ENCODE peak calls at places on chromosome 16, in four cellular contexts. M is upper lobe of right lung, Z is AG09309, I is adrenal gland. P is an unnamed sample.

GRCh38 chr16:82694239-82694874 is 67.6 kb downstream of the CDH13 start:
- DNase-seq in I (no peak), M (no peak), Z (peak; percentile 86), P (no peak)

GRCh38 chr16:4270595-4270994 is 2.2 kb downstream of the TFAP4 start:
- DNase-seq in Z (no peak), M (no peak), I (no peak), P (no peak)

GRCh38 chr16:72426416-72426815 is 254.5 kb upstream of the PMFBP1 start:
- DNase-seq in I (no peak), Z (no peak), M (no peak), P (no peak)

GRCh38 chr16:4362476-4363250 is 9.0 kb upstream of the VASN start:
- DNase-seq in M (no peak), I (no peak), Z (no peak), P (no peak)

GRCh38 chr16:58422809-58423208 is 30.5 kb downstream of the GINS3 start:
- DNase-seq in Z (no peak), M (no peak), I (no peak), P (no peak)

GRCh38 chr16:79089735-79090284 is 510.7 kb downstream of the MAF start:
- DNase-seq in I (peak; percentile 16), M (no peak), Z (no peak), P (no peak)

GRCh38 chr16:74603848-74604247 is 3.1 kb downstream of the GLG1 start:
- DNase-seq in Z (no peak), I (peak; percentile 27), M (no peak), P (no peak)

GRCh38 chr16:53159781-53160436 is 105.1 kb downstream of the CHD9 start:
- DNase-seq in M (no peak), Z (peak; percentile 8), I (no peak), P (no peak)

GRCh38 chr16:24471616-24472015 is 67.8 kb upstream of the RBBP6 start:
- DNase-seq in Z (no peak), I (no peak), M (no peak), P (no peak)

GRCh38 chr16:53549970-53550406 is 47.0 kb upstream of the AKTIP start:
- DNase-seq in M (no peak), Z (peak; percentile 73), I (peak; percentile 71), P (peak; percentile 20)

GRCh38 chr16:66740533-66740932 is 10.9 kb downstream of the DYNC1LI2 start:
- DNase-seq in I (no peak), M (no peak), Z (no peak), P (no peak)

GRCh38 chr16:71894229-71894920 is 956 bp upstream of the IST1 start:
- DNase-seq in M (peak; percentile 75), I (peak; percentile 60), Z (no peak), P (peak; percentile 47)

GRCh38 chr16:67284699-67285646 is 5.6 kb downstream of the PLEKHG4 start:
- DNase-seq in I (peak; percentile 61), M (no peak), Z (no peak), P (no peak)

GRCh38 chr16:19691161-19691850 is 26.7 kb downstream of the KNOP1 start:
- DNase-seq in Z (no peak), I (peak; percentile 68), M (no peak), P (no peak)

GRCh38 chr16:69796285-69797118 is 34.4 kb downstream of the WWP2 start:
- DNase-seq in Z (peak; percentile 25), I (peak; percentile 59), M (peak; percentile 36), P (peak; percentile 32)

GRCh38 chr16:48969611-48970010 is 312.0 kb downstream of the CBLN1 start:
- DNase-seq in M (no peak), I (no peak), Z (no peak), P (no peak)

GRCh38 chr16:73092236-73092781 is 44.4 kb upstream of the ZFHX3 start:
- DNase-seq in I (no peak), Z (no peak), M (no peak), P (no peak)

GRCh38 chr16:9081843-9082242 is 9.6 kb upstream of the HAPSTR1 start:
- DNase-seq in M (no peak), I (peak; percentile 21), Z (no peak), P (no peak)

GRCh38 chr16:10665166-10665565 is 29.6 kb downstream of the TEKT5 start:
- DNase-seq in Z (no peak), I (no peak), M (no peak), P (no peak)

GRCh38 chr16:1871974-1872635 is at the start of gene MEIOB:
- DNase-seq in I (peak; percentile 13), M (peak; percentile 70), Z (no peak), P (no peak)

GRCh38 chr16:53089434-53090270 is 34.9 kb downstream of the CHD9 start:
- DNase-seq in M (no peak), Z (no peak), I (no peak), P (no peak)

GRCh38 chr16:49281843-49282642 is 405 bp upstream of the CBLN1 start:
- DNase-seq in M (peak; percentile 94), I (peak; percentile 81), Z (no peak), P (no peak)

GRCh38 chr16:10266809-10267208 is 84.6 kb upstream of the GRIN2A start:
- DNase-seq in M (no peak), Z (no peak), I (no peak), P (no peak)

GRCh38 chr16:11022002-11022401 is 77.6 kb downstream of the CLEC16A start:
- DNase-seq in M (no peak), I (no peak), Z (no peak), P (no peak)

GRCh38 chr16:11740567-11740966 is 2.1 kb downstream of the TXNDC11 start:
- DNase-seq in M (no peak), I (no peak), Z (no peak), P (no peak)

GRCh38 chr16:27455700-27456099 is 53.7 kb downstream of the IL21R start:
- DNase-seq in Z (no peak), M (no peak), I (peak; percentile 34), P (no peak)

GRCh38 chr16:68389006-68389405 is 59.3 kb downstream of the SMPD3 start:
- DNase-seq in I (no peak), M (no peak), Z (no peak), P (no peak)
- TF ChIP-seq CTCF in I (no peak), M (no peak), Z (no peak), P (no peak)

GRCh38 chr16:56643833-56644232 is 5.4 kb downstream of the MT1A start:
- DNase-seq in Z (no peak), M (no peak), I (no peak), P (no peak)
- H3K4me3 ChIP-seq in Z (no peak overlapping the region), M (peak overlapping the region; percentile 37), I (no peak overlapping the region), P (peak overlapping the region; percentile 43)

DNA sequence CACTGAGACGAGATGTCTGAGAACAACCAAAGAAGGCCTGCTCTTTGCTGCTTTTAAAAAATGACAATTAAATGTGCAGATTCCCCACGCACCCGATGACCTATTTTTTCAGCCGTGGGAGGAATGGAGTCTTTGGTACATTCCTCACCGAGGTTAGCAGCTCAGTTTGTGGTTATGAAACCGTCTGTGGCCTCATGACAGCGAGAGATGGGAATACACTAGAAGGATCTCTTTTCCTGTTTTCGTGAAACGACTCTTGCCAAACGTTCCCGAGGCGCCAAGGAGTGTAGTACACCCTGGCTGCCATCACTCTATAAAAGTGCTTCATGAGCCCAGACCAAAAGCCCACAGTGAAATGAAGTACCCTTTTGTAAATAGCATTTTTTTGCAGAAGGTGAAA is 87.8 kb downstream of the CRISPLD2 start:
- DNase-seq in M (no peak), Z (peak; percentile 55), I (peak; percentile 42), P (no peak)
- TF ChIP-seq CTCF in M (no peak), Z (no peak), I (peak; percentile 30), P (no peak)

GRCh38 chr16:2971134-2971984 is 2.2 kb downstream of the PAQR4 start:
- DNase-seq in Z (no peak), M (no peak), I (no peak), P (no peak)
- H3K4me3 ChIP-seq in Z (no peak overlapping the region), M (no peak overlapping the region), I (no peak overlapping the region), P (no peak overlapping the region)

DNA sequence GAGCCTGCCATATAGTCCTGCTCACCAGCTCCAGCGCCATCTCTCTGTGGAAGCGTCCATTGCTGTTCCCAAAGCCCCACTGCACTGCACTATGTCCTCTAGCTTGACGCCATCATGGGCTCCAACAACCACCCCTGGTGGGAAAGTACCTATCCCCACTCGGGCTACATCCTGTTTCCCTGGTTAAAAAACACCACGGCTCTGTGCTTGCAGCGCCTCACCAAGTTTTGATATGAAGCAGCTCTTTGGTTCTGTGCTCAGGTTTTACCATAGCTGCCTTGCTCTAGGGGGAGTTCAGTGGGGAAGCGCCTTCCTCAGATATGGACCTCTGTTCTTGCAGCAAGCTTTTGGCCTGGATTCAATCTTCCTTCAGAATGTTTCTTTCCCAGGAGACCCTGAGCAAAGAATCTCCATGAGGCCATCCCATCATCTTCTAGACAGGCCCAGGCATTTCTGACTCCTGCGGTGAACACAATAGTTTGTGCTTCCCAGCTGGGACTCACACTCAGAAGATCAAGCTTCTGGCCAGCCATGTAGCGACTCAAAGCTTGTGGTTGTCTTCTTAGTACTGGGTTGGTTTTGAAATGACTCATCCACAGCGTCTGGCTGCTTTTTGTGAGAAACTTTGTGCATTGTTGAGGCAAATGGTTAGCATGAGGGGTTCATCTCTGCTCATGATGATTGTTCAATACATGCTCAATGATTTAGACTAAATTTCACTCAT is 39.5 kb downstream of the DYNLRB2 start:
- DNase-seq in Z (no peak), M (no peak), I (no peak), P (no peak)
- TF ChIP-seq CTCF in Z (no peak), M (no peak), I (no peak), P (no peak)

GRCh38 chr16:50282010-50282538 is 15.7 kb downstream of the ADCY7 start:
- DNase-seq in Z (no peak), M (peak; percentile 91), I (peak; percentile 68), P (no peak)
- H3K4me3 ChIP-seq in Z (no peak overlapping the region), M (peak overlapping the region; percentile 6), I (no peak overlapping the region), P (no peak overlapping the region)

GRCh38 chr16:83851473-83851872 is 43.7 kb downstream of the HSBP1 start:
- DNase-seq in I (no peak), M (no peak), Z (no peak), P (no peak)

GRCh38 chr16:83849434-83849833 is 41.7 kb downstream of the HSBP1 start:
- DNase-seq in Z (no peak), I (no peak), M (no peak), P (no peak)

GRCh38 chr16:83843657-83844056 is 35.9 kb downstream of the HSBP1 start:
- DNase-seq in Z (no peak), I (no peak), M (no peak), P (no peak)

GRCh38 chr16:83845263-83845662 is 37.5 kb downstream of the HSBP1 start:
- DNase-seq in M (no peak), Z (no peak), I (no peak), P (no peak)

DNA sequence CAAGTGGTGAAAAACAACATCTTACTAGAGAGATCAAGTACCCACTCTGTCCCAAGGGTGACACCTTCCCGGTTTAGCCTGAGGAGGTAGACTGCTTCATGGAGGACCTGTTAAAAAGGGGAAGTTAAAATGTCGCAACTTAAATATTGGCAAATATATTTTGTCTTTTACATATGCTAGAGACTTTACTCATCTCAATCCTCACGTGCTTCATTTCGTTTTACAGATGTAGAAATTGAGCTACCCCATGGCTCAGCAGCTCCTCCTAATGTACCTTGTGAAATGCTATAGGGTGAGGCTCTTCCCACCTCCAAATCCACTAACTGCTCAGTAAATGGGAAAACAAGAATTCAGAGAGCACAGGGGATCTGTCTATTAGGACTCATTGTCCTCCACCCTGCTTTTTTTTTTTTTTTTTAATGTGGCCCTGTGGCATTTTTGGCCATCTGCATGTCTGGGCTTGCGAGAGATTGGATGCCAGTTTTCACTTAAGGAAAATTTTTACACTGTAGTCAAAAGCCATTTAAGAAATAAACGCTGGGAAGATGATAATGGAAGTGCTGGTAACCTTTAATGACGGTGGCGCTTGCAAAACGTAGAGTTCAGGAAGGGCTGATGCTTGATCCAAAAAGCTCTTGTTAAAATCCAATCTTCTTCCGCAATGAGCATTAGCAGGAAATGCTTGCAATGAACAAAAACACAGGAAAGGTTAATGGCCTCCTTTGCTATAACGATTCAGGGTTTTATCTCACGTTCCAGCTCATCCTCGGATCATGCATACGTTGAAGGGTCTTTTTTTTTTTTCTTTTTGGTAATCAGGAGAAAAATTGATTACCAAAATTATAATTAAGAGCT is 39.8 kb downstream of the HSBP1 start:
- DNase-seq in I (no peak), M (no peak), Z (no peak), P (no peak)
- TF ChIP-seq CTCF in I (no peak), M (no peak), Z (no peak), P (no peak)

P was measured in epithelial cell of proximal tubule.